ENCODE peak calls at places on chromosomes 7 and 10, in five cellular contexts. V, R, I, E and H are unnamed samples.

GRCh38 chr10:11036424-11037011 is 18.8 kb downstream of the CELF2 start:
- DNase-seq in I (peak), V (peak), R (no peak), E (no peak), H (peak)

GRCh38 chr7:41996381-41997035 is 240.5 kb downstream of the GLI3 start:
- DNase-seq in I (peak), V (no peak), R (no peak), E (no peak), H (peak)

GRCh38 chr10:57786331-57786730 is 481.4 kb downstream of the IPMK start:
- DNase-seq in I (no peak), V (no peak), R (no peak), E (no peak), H (no peak)

GRCh38 chr7:85030893-85031292 is 156.0 kb downstream of the SEMA3D start:
- DNase-seq in I (peak), V (peak), E (no peak), R (no peak), H (peak)

GRCh38 chr10:132942740-132943554 is 577 bp upstream of the CFAP46 start:
- DNase-seq in I (no peak), R (no peak), E (no peak), V (peak), H (no peak)

GRCh38 chr7:42677751-42678231 is 234.1 kb downstream of the C7orf25 start:
- DNase-seq in E (no peak), I (peak), R (no peak), V (no peak), H (peak)

GRCh38 chr7:103423467-103424179 is 22.4 kb downstream of the SLC26A5 start:
- DNase-seq in V (no peak), R (no peak), I (no peak), E (no peak), H (no peak)

GRCh38 chr7:88942815-88943501 is 147.4 kb upstream of the TEX47 start:
- DNase-seq in I (no peak), R (no peak), V (no peak), E (no peak), H (no peak)

GRCh38 chr10:132855889-132856288 is 69.9 kb upstream of the NKX6-2 start:
- DNase-seq in I (no peak), E (no peak), R (peak), V (no peak), H (no peak)

GRCh38 chr7:86600506-86601290 is 43.0 kb upstream of the GRM3 start:
- DNase-seq in E (peak), V (no peak), I (no peak), R (no peak), H (no peak)

GRCh38 chr7:117686311-117686935 is 186.8 kb downstream of the CTTNBP2 start:
- DNase-seq in I (no peak), V (no peak), E (no peak), R (no peak), H (no peak)

GRCh38 chr10:72067463-72068125 is 20.8 kb downstream of the SPOCK2 start:
- DNase-seq in E (no peak), I (no peak), R (no peak), V (no peak), H (no peak)

GRCh38 chr10:132157101-132157500 is 29.6 kb upstream of the DPYSL4 start:
- DNase-seq in I (no peak), R (no peak), E (no peak), V (no peak), H (no peak)

GRCh38 chr7:39357648-39358047 is 208.6 kb upstream of the YAE1 start:
- DNase-seq in I (no peak), R (no peak), E (no peak), V (no peak), H (no peak)